ENCODE peak calls at places on chromosomes 2 and 18, in ten cellular contexts. J is stomach; W is cardiac muscle cell; Q is tibial artery; I is fibroblast of lung; C is CD8-positive, alpha-beta memory T cell; R is spleen; G is Panc1; P is HCT116; T is NT2/D1. F is an unnamed sample.

GRCh38 chr18:73945130-73945792 is 202.4 kb downstream of the FBXO15 start:
- DNase-seq in T (no peak), P (no peak), G (no peak), I (no peak), Q (no peak), C (no peak), J (no peak), R (no peak), W (no peak), F (no peak)

GRCh38 chr2:28342081-28342967 is 50.3 kb upstream of the FOSL2 start:
- DNase-seq in T (no peak), I (peak; percentile 93), Q (peak; percentile 89), C (no peak), P (no peak), R (peak; percentile 57), W (peak; percentile 32), G (no peak), J (peak; percentile 54), F (peak; percentile 82)

GRCh38 chr2:98768765-98769476 is 38.0 kb upstream of the MGAT4A start:
- DNase-seq in C (no peak), R (peak; percentile 67), G (no peak), W (no peak), I (no peak), J (no peak), Q (no peak), T (no peak), P (no peak), F (no peak)

GRCh38 chr2:102005989-102006885 is 14.5 kb downstream of the IL1R2 start:
- DNase-seq in Q (no peak), G (no peak), T (peak; percentile 50), C (no peak), J (peak; percentile 44), I (peak; percentile 73), R (no peak), W (peak; percentile 65), P (peak; percentile 44), F (no peak)

GRCh38 chr2:96950391-96951124 is 35.8 kb downstream of the FAM178B start:
- DNase-seq in G (no peak), C (no peak), I (no peak), T (no peak), P (no peak), W (no peak), J (no peak), Q (no peak), R (no peak), F (no peak)

GRCh38 chr2:10369269-10370255 is 66.9 kb downstream of the HPCAL1 start:
- DNase-seq in J (peak; percentile 87), W (peak; percentile 31), R (no peak), C (no peak), G (no peak), P (no peak), Q (no peak), T (no peak), I (no peak), F (no peak)

GRCh38 chr2:40416486-40416885 is 35.4 kb downstream of the SLC8A1 start:
- DNase-seq in P (no peak), T (no peak), I (no peak), W (no peak), G (no peak), Q (no peak), C (no peak), R (no peak), J (no peak), F (no peak)

GRCh38 chr2:218370410-218371063 is 11.5 kb upstream of the SLC11A1 start:
- DNase-seq in Q (peak; percentile 76), C (no peak), P (no peak), W (no peak), I (peak; percentile 83), J (peak; percentile 53), T (no peak), R (peak; percentile 85), G (no peak), F (peak; percentile 36)

GRCh38 chr2:190929919-190930318 is 49.3 kb downstream of the GLS start:
- DNase-seq in I (no peak), P (no peak), R (no peak), Q (no peak), J (no peak), C (no peak), G (no peak), W (no peak), T (no peak), F (no peak)
- H3K4me1 ChIP-seq in I (no peaks in the 10 kb centered on the region), P (no peaks in the 10 kb centered on the region), R (no peaks in the 10 kb centered on the region), Q (no peaks in the 10 kb centered on the region), J (no peaks in the 10 kb centered on the region), C (no peaks in the 10 kb centered on the region), G (no peaks in the 10 kb centered on the region), W (no peaks in the 10 kb centered on the region), T (no peaks in the 10 kb centered on the region), F (no peaks in the 10 kb centered on the region)

DNA sequence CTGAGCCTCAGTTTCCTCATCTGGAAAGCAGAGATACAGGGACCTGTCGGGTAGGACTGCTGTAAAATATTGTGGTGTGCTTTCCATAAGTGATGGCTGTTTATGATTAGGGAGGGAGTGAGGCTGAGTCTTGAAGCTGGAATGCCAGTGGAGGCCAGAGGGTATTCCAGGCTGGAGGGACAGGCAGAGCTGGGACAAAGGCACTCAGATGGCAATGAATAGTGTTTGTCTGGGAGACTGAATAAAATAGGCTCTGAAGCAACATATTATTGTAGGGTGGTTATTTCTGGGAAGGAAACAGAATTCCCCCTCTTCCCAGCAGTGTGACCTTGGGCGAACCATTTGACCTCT is 120.7 kb downstream of the INHBB start:
- DNase-seq in I (no peak), J (no peak), C (no peak), R (no peak), P (no peak), T (no peak), G (no peak), Q (no peak), W (no peak), F (no peak)
- H3K4me1 ChIP-seq in I (peaks cover 16% of the 10 kb centered on the region), J (peaks cover 46% of the 10 kb centered on the region), C (no peaks in the 10 kb centered on the region), R (no peaks in the 10 kb centered on the region), P (no peaks in the 10 kb centered on the region), T (peaks cover 11% of the 10 kb centered on the region), G (peaks cover 9% of the 10 kb centered on the region), Q (no peaks in the 10 kb centered on the region), W (peaks cover 3% of the 10 kb centered on the region), F (peaks cover 33% of the 10 kb centered on the region)

DNA sequence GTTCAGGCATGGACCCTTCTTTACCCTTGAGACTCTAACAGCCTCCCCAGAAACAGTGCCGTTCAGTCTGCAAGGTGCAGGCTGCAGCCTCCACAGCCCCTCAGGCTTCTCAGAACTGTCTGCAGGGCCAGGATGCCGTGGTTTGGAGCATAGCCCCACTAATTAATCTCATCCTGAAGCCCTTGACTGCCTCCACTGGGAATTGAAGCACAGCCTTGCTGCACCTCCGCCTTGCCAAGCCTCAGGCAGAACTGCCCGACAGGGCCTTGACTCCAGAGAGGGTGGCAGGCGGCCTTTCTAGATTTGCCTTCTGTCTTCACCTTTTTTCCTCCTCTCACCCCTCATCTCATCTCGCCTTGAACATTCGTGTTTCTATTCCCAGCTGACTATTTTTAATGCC is 119.8 kb downstream of the NRP2 start:
- DNase-seq in C (no peak), R (no peak), T (no peak), W (peak; percentile 13), Q (no peak), J (no peak), G (no peak), P (no peak), I (peak; percentile 59), F (no peak)
- H3K4me1 ChIP-seq in C (no peaks in the 10 kb centered on the region), R (no peaks in the 10 kb centered on the region), T (peaks cover 2% of the 10 kb centered on the region), W (no peaks in the 10 kb centered on the region), Q (no peaks in the 10 kb centered on the region), J (peaks cover 43% of the 10 kb centered on the region), G (no peaks in the 10 kb centered on the region), P (no peaks in the 10 kb centered on the region), I (peaks cover 4% of the 10 kb centered on the region), F (no peaks in the 10 kb centered on the region)

GRCh38 chr18:47404845-47405244 is 153.4 kb upstream of the SKOR2 start:
- DNase-seq in R (no peak), J (no peak), I (no peak), Q (no peak), G (no peak), T (no peak), W (no peak), C (no peak), P (no peak), F (no peak)

GRCh38 chr18:47407736-47408135 is 156.3 kb upstream of the SKOR2 start:
- DNase-seq in I (no peak), T (no peak), R (no peak), C (no peak), Q (no peak), J (no peak), W (no peak), G (no peak), P (no peak), F (no peak)

GRCh38 chr18:47399475-47399874 is 148.0 kb upstream of the SKOR2 start:
- DNase-seq in G (no peak), C (no peak), R (no peak), J (no peak), T (no peak), I (no peak), P (no peak), W (no peak), Q (no peak), F (no peak)

GRCh38 chr18:47409519-47409918 is 158.1 kb upstream of the SKOR2 start:
- DNase-seq in R (no peak), C (no peak), Q (no peak), P (no peak), G (no peak), J (no peak), W (no peak), I (no peak), T (no peak), F (no peak)

DNA sequence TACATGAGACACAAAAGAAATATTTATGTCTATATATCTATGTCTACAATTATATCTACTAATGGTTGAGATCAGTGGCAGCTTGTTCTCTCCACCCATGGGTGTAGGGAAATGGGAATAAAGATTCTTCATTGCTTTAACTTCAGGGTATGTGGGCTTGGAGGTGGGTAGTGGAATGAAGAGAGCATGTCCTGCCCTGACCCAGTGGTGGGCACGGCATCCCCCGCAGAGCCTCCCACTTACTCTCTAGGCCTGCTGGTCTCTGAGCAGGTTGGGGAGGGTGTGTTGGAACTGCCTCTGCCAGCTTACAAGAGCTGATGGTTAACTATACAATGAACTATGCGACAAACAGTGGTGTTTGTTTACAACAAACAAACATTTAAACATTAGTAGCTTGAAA is 152.5 kb upstream of the SKOR2 start:
- DNase-seq in J (no peak), C (no peak), W (no peak), R (no peak), Q (no peak), I (no peak), T (no peak), G (no peak), P (no peak), F (no peak)
- H3K4me1 ChIP-seq in J (no peaks in the 10 kb centered on the region), C (no peaks in the 10 kb centered on the region), W (no peaks in the 10 kb centered on the region), R (no peaks in the 10 kb centered on the region), Q (no peaks in the 10 kb centered on the region), I (no peaks in the 10 kb centered on the region), T (peaks cover 3% of the 10 kb centered on the region), G (no peaks in the 10 kb centered on the region), P (no peaks in the 10 kb centered on the region), F (no peaks in the 10 kb centered on the region)